ENCODE peak calls at places on chromosomes 3 and 15, in four cellular contexts. Q is PC-3, W is neural progenitor cell, N is neuronal stem cell. O is an unnamed sample.
A peak's percentile ranks its signal among the peaks of the same experiment; 100 is the strongest.

GRCh38 chr3:18442743-18443669 is 17.9 kb upstream of the SATB1 start:
- DNase-seq in W (peak; percentile 2), Q (no peak), N (no peak), O (peak; percentile 77)

GRCh38 chr3:25592510-25592968 is 72.2 kb downstream of the TOP2B start:
- DNase-seq in N (no peak), Q (peak; percentile 31), W (peak; percentile 43), O (no peak)

GRCh38 chr15:63948971-63949370 is 97.3 kb downstream of the DAPK2 start:
- DNase-seq in W (no peak), N (no peak), Q (no peak), O (peak; percentile 84)

GRCh38 chr3:48595075-48595525 is at the start of gene COL7A1:
- DNase-seq in W (no peak), Q (no peak), N (no peak), O (peak; percentile 96)

GRCh38 chr3:46861293-46861995 is 1.8 kb downstream of the MYL3 start:
- DNase-seq in W (no peak), N (no peak), Q (no peak), O (peak; percentile 22)

GRCh38 chr3:24367216-24367615 is 127.4 kb downstream of the THRB start:
- DNase-seq in N (no peak), Q (no peak), W (no peak), O (no peak)

GRCh38 chr3:125231895-125232294 is 19.3 kb upstream of the SLC12A8 start:
- DNase-seq in W (no peak), Q (peak; percentile 16), N (no peak), O (peak; percentile 11)

GRCh38 chr3:183188895-183189462 is 26.4 kb upstream of the LAMP3 start:
- DNase-seq in N (peak; percentile 20), Q (peak; percentile 48), W (peak; percentile 61), O (no peak)

GRCh38 chr15:24823473-24823872 is 131.3 kb upstream of the SNRPN start:
- DNase-seq in Q (peak; percentile 23), N (peak; percentile 85), W (peak; percentile 95), O (no peak)

GRCh38 chr15:96889734-96890480 is 559.4 kb downstream of the NR2F2 start:
- DNase-seq in N (no peak), Q (no peak), W (peak; percentile 26), O (no peak)

GRCh38 chr3:192848371-192849233 is 69.1 kb downstream of the MB21D2 start:
- DNase-seq in N (no peak), W (no peak), Q (no peak), O (no peak)

GRCh38 chr3:196431193-196432136 is 762 bp downstream of the UBXN7 start:
- DNase-seq in N (peak; percentile 5), W (peak; percentile 32), Q (peak; percentile 58), O (peak; percentile 86)

GRCh38 chr3:25768851-25769250 is 14.4 kb downstream of the NGLY1 start:
- DNase-seq in Q (no peak), N (no peak), W (no peak), O (no peak)

GRCh38 chr3:185954366-185954723 is 16.5 kb upstream of the TRA2B start:
- DNase-seq in W (no peak), N (no peak), Q (no peak), O (no peak)

GRCh38 chr3:187888658-187889057 is 143.4 kb upstream of the BCL6 start:
- DNase-seq in W (no peak), Q (no peak), N (no peak), O (peak; percentile 64)

GRCh38 chr3:187889106-187889505 is 143.8 kb upstream of the BCL6 start:
- DNase-seq in W (no peak), N (no peak), Q (no peak), O (no peak)

GRCh38 chr3:187889601-187890404 is 144.5 kb upstream of the BCL6 start:
- DNase-seq in Q (no peak), W (no peak), N (no peak), O (no peak)
- H2AFZ ChIP-seq in Q (peak overlapping the region; percentile 13), W (peak overlapping the region; percentile 57), N (peak overlapping the region; percentile 18), O (peak overlapping the region; percentile 32)

GRCh38 chr3:57094606-57095005 is 34.1 kb downstream of the SPATA12 start:
- DNase-seq in W (no peak), N (no peak), Q (no peak), O (peak; percentile 83)
- H2AFZ ChIP-seq in W (no peak overlapping the region), N (no peak overlapping the region), Q (no peak overlapping the region), O (peak overlapping the region; percentile 39)

GRCh38 chr3:194102436-194102835 is 33.5 kb upstream of the HES1 start:
- DNase-seq in N (no peak), Q (no peak), W (no peak), O (no peak)

GRCh38 chr3:194103475-194103874 is 32.5 kb upstream of the HES1 start:
- DNase-seq in Q (no peak), N (no peak), W (no peak), O (no peak)

GRCh38 chr3:194104041-194104751 is 31.8 kb upstream of the HES1 start:
- DNase-seq in N (no peak), W (peak; percentile 62), Q (peak; percentile 43), O (no peak)

GRCh38 chr3:194100856-194101390 is 35.0 kb upstream of the HES1 start:
- DNase-seq in N (no peak), W (no peak), Q (no peak), O (no peak)

GRCh38 chr3:194101592-194102432 is 34.1 kb upstream of the HES1 start:
- DNase-seq in Q (no peak), W (no peak), N (no peak), O (no peak)
- H2AFZ ChIP-seq in Q (no peak overlapping the region), W (no peak overlapping the region), N (no peak overlapping the region), O (no peak overlapping the region)

GRCh38 chr15:100140527-100141303 is 201.1 kb downstream of the ADAMTS17 start:
- DNase-seq in Q (no peak), W (no peak), N (no peak), O (no peak)
- H2AFZ ChIP-seq in Q (no peak overlapping the region), W (no peak overlapping the region), N (no peak overlapping the region), O (no peak overlapping the region)

GRCh38 chr3:32569540-32570425 is 875 bp downstream of the DYNC1LI1 start:
- DNase-seq in Q (peak; percentile 57), W (peak; percentile 93), N (peak; percentile 81), O (peak; percentile 76)

GRCh38 chr3:32570426-32571191 is at the start of gene DYNC1LI1:
- DNase-seq in N (peak; percentile 94), W (peak; percentile 97), Q (peak; percentile 95), O (peak; percentile 98)

GRCh38 chr3:32564195-32564594 is 6.5 kb downstream of the DYNC1LI1 start:
- DNase-seq in N (no peak), W (no peak), Q (no peak), O (no peak)

GRCh38 chr3:32571192-32571485 is 481 bp upstream of the DYNC1LI1 start:
- DNase-seq in W (no peak), Q (no peak), N (no peak), O (no peak)

DNA sequence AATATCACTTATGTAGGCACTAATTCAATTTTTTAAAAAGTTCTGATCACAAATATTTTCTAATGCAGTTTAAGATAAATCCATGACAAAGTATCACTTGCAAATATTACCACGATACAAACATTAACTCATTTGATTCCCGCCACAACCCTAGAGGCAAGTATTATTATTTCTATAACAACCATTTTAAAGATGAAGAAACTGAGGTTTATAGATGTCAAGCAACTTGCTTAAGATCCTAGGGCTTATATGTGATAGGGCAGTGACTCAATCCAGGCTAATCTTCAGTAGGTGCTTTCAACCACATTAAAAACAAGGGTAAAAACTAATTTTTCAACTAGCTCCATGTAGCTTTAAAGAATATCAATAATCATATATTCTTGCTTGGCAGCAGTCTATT is 1.7 kb downstream of the DYNC1LI1 start:
- DNase-seq in N (no peak), W (no peak), Q (no peak), O (no peak)
- H2AFZ ChIP-seq in N (no peak overlapping the region), W (no peak overlapping the region), Q (no peak overlapping the region), O (no peak overlapping the region)

DNA sequence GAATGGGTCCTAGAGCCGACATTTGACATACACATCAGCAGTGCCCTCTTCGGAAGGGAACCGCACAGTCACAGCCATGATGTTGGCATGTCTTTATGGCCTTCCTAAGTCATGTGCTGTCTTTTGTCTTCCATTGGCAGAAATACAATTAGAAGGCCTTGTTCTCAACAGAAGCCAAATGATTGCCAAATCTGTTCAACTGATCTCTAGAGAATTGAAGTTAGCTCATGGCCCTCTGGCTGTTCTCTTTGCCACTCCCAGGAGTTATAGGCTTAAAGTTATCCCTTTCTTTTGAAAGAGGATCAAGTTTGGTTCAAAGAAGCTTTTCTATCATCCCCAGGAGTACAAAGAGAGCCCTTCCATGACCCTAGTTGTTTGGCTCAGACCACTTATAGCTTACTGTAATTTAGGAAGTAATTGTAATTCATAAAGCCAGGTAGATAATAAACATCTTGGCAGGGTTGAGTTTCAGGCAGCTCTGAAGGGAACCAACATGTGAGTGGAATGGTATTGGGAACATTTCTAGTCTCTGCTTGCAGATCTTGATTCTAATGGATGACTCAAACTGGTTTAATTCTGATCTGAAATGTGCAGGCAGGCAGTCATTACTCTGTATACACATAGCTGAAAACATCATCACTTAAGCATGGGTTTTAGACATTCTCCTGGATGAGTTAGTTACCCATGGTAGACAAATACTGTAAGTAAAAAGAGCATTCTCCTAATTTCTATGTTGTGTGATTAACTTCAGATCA is 317.2 kb upstream of the TPRG1 start:
- DNase-seq in N (no peak), W (peak; percentile 37), Q (no peak), O (peak; percentile 73)
- H2AFZ ChIP-seq in N (no peak overlapping the region), W (no peak overlapping the region), Q (no peak overlapping the region), O (no peak overlapping the region)

GRCh38 chr3:129428382-129429079 is at the start of gene EFCAB12:
- DNase-seq in N (peak; percentile 88), W (peak; percentile 97), Q (peak; percentile 79), O (peak; percentile 96)

GRCh38 chr3:129425619-129426018 is 2.8 kb downstream of the EFCAB12 start:
- DNase-seq in W (no peak), Q (no peak), N (no peak), O (no peak)

GRCh38 chr3:129429597-129429996 is 1.2 kb upstream of the EFCAB12 start:
- DNase-seq in Q (no peak), W (no peak), N (no peak), O (no peak)

GRCh38 chr3:129429080-129429451 is 630 bp upstream of the EFCAB12 start:
- DNase-seq in Q (no peak), N (no peak), W (no peak), O (no peak)

GRCh38 chr3:129428020-129428381 is 435 bp downstream of the EFCAB12 start:
- DNase-seq in W (no peak), N (no peak), Q (no peak), O (no peak)
- H2AFZ ChIP-seq in W (peak overlapping the region; percentile 34), N (peak overlapping the region; percentile 85), Q (peak overlapping the region; percentile 77), O (peak overlapping the region; percentile 92)

DNA sequence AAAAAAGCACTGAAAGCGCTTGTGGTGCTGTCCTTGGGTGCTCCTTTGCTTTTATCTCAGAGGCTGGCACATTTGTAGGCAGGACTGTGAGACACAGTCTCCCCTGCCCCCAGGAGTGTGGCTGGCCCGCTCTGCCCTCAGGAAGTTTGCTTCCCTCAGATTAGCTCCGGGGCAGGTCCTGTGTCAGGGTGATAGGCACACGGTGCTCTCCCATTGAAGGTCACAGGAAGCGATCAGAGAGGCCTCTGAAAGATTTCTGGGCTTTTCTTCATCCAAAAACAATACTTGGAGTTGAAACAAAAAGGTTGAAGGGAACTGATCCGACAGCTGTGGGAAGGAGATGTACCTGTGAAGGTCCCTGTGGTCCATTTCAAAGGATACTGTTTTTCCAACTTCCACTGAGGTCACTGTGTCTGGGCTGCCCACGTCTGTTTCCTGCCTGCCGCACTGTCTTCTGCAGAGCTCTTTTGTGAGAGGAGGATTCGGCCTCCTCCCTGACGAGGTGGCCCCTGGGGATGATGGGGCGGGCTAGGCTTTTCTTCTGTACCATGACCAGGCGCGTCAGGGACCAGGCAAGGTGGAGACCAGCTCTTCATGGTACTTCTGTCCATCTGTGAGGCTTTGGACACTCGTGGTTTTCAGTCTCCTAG is 330.5 kb upstream of the CTDSPL start:
- DNase-seq in Q (no peak), N (no peak), W (no peak), O (no peak)
- H2AFZ ChIP-seq in Q (no peak overlapping the region), N (no peak overlapping the region), W (no peak overlapping the region), O (no peak overlapping the region)